ENCODE peak calls at places on chromosomes 6 and 20, in eight cellular contexts. B is IMR-90, H is cardiac muscle cell, Q is prostate gland, O is astrocyte, M is spleen, Y is pancreas, A is sigmoid colon. C is an unnamed sample.

GRCh38 chr6:8499540-8499939 is 64.2 kb upstream of the SLC35B3 start:
- DNase-seq in B (no peak), H (peak), Q (no peak), O (no peak), M (no peak), Y (no peak), A (no peak), C (no peak)

GRCh38 chr6:34383171-34383631 is 9.3 kb downstream of the NUDT3 start:
- DNase-seq in B (peak), H (peak), Q (no peak), O (peak), M (no peak), Y (no peak), A (no peak), C (no peak)

GRCh38 chr20:12982098-12982497 is 26.7 kb upstream of the SPTLC3 start:
- DNase-seq in B (no peak), H (no peak), Q (no peak), O (no peak), M (no peak), Y (no peak), A (no peak), C (no peak)

GRCh38 chr6:27474172-27474465 is 1.2 kb upstream of the ZNF184 start:
- DNase-seq in B (no peak), H (no peak), Q (no peak), O (no peak), M (no peak), Y (no peak), A (no peak), C (no peak)

GRCh38 chr6:104955491-104955890 is 1.4 kb upstream of the LIN28B start:
- DNase-seq in B (no peak), H (no peak), Q (no peak), O (no peak), M (no peak), Y (no peak), A (no peak), C (no peak)

GRCh38 chr6:134230087-134230717 is 87.7 kb downstream of the SGK1 start:
- DNase-seq in B (no peak), H (no peak), Q (no peak), O (no peak), M (peak), Y (no peak), A (no peak), C (no peak)

GRCh38 chr6:139490482-139490881 is 116.0 kb upstream of the CITED2 start:
- DNase-seq in B (peak), H (no peak), Q (no peak), O (no peak), M (no peak), Y (peak), A (no peak), C (no peak)

GRCh38 chr6:108736832-108737231 is 111.4 kb upstream of the ARMC2 start:
- DNase-seq in B (peak), H (peak), Q (no peak), O (peak), M (no peak), Y (no peak), A (no peak), C (no peak)

GRCh38 chr6:13286185-13286584 is 42.2 kb downstream of the TBC1D7 start:
- DNase-seq in B (no peak), H (no peak), Q (no peak), O (no peak), M (no peak), Y (no peak), A (no peak), C (no peak)

GRCh38 chr6:153059311-153059710 is 56.8 kb upstream of the MTRF1L start:
- DNase-seq in B (no peak), H (no peak), Q (no peak), O (no peak), M (no peak), Y (no peak), A (no peak), C (no peak)

GRCh38 chr20:3203315-3204123 is 963 bp downstream of the DDRGK1 start:
- DNase-seq in B (no peak), H (no peak), Q (no peak), O (no peak), M (peak), Y (peak), A (no peak), C (peak)

GRCh38 chr6:25935953-25936352 is 5.5 kb upstream of the SLC17A2 start:
- DNase-seq in B (no peak), H (no peak), Q (no peak), O (no peak), M (no peak), Y (no peak), A (no peak), C (no peak)

GRCh38 chr6:87905101-87905517 is 142.5 kb upstream of the SPACA1 start:
- DNase-seq in B (no peak), H (no peak), Q (no peak), O (no peak), M (no peak), Y (no peak), A (no peak), C (no peak)

GRCh38 chr6:99424022-99424421 is 1.1 kb downstream of the PNISR start:
- DNase-seq in B (no peak), H (no peak), Q (no peak), O (no peak), M (no peak), Y (no peak), A (no peak), C (no peak)

GRCh38 chr20:48621256-48622078 is 206.3 kb downstream of the PREX1 start:
- DNase-seq in B (peak), H (peak), Q (no peak), O (peak), M (peak), Y (no peak), A (no peak), C (no peak)

GRCh38 chr6:41497994-41498393 is 48.2 kb upstream of the FOXP4 start:
- DNase-seq in B (peak), H (peak), Q (no peak), O (peak), M (no peak), Y (no peak), A (no peak), C (no peak)

GRCh38 chr6:38149526-38149925 is 330.0 kb downstream of the ZFAND3 start:
- DNase-seq in B (peak), H (no peak), Q (no peak), O (peak), M (no peak), Y (no peak), A (no peak), C (no peak)

GRCh38 chr6:121247386-121247785 is 86.9 kb downstream of the TBC1D32 start:
- DNase-seq in B (peak), H (peak), Q (no peak), O (peak), M (no peak), Y (no peak), A (no peak), C (no peak)

GRCh38 chr6:169780571-169781091 is 29.2 kb downstream of the ERMARD start:
- DNase-seq in B (peak), H (no peak), Q (no peak), O (peak), M (no peak), Y (no peak), A (no peak), C (no peak)

GRCh38 chr6:152186840-152187239 is 379.4 kb downstream of the ESR1 start:
- DNase-seq in B (no peak), H (no peak), Q (no peak), O (no peak), M (no peak), Y (no peak), A (no peak), C (no peak)

GRCh38 chr6:149118737-149119653 is 198.5 kb upstream of the TAB2 start:
- DNase-seq in B (no peak), H (no peak), Q (no peak), O (no peak), M (no peak), Y (no peak), A (no peak), C (no peak)

GRCh38 chr6:14305131-14305530 is 187.6 kb downstream of the CD83 start:
- DNase-seq in B (no peak), H (no peak), Q (no peak), O (no peak), M (no peak), Y (no peak), A (no peak), C (no peak)

GRCh38 chr6:111763381-111763780 is 109.9 kb downstream of the FYN start:
- DNase-seq in B (peak), H (no peak), Q (no peak), O (peak), M (no peak), Y (no peak), A (no peak), C (no peak)

GRCh38 chr6:1885576-1886003 is 275.9 kb downstream of the FOXC1 start:
- DNase-seq in B (no peak), H (no peak), Q (no peak), O (peak), M (no peak), Y (no peak), A (no peak), C (no peak)

GRCh38 chr20:31718952-31719643 is 3.6 kb downstream of the BCL2L1 start:
- DNase-seq in B (no peak), H (no peak), Q (peak), O (no peak), M (no peak), Y (no peak), A (no peak), C (no peak)

GRCh38 chr6:2961971-2962370 is 9.4 kb downstream of the SERPINB6 start:
- DNase-seq in B (no peak), H (no peak), Q (peak), O (no peak), M (no peak), Y (peak), A (no peak), C (no peak)

GRCh38 chr20:6162239-6162638 is 39.4 kb upstream of the FERMT1 start:
- DNase-seq in B (no peak), H (peak), Q (no peak), O (peak), M (no peak), Y (peak), A (peak), C (no peak)

GRCh38 chr20:6160736-6161135 is 37.9 kb upstream of the FERMT1 start:
- DNase-seq in B (no peak), H (no peak), Q (no peak), O (no peak), M (no peak), Y (no peak), A (no peak), C (no peak)

GRCh38 chr20:6152777-6153176 is 29.9 kb upstream of the FERMT1 start:
- DNase-seq in B (no peak), H (no peak), Q (no peak), O (no peak), M (no peak), Y (no peak), A (no peak), C (no peak)

GRCh38 chr20:6157345-6157744 is 34.5 kb upstream of the FERMT1 start:
- DNase-seq in B (peak), H (no peak), Q (no peak), O (no peak), M (no peak), Y (no peak), A (no peak), C (no peak)
- TF ChIP-seq CTCF in B (peak), H (peak), Q (no peak), O (no peak), M (no peak), Y (no peak), A (no peak), C (no peak)

GRCh38 chr6:145731432-145731831 is 3.9 kb downstream of the EPM2A start:
- DNase-seq in B (no peak), H (peak), Q (no peak), O (no peak), M (no peak), Y (no peak), A (no peak), C (no peak)
- H3K27ac ChIP-seq in B (no peak), H (no peak), Q (no peak), O (no peak), M (no peak), Y (no peak), A (no peak), C (no peak)

GRCh38 chr6:158384671-158385110 is 72.4 kb downstream of the TULP4 start:
- DNase-seq in B (peak), H (no peak), Q (no peak), O (peak), M (no peak), Y (no peak), A (no peak), C (no peak)

GRCh38 chr6:158387578-158387977 is 75.3 kb downstream of the TULP4 start:
- DNase-seq in B (no peak), H (no peak), Q (no peak), O (no peak), M (no peak), Y (no peak), A (no peak), C (no peak)

GRCh38 chr6:158389188-158389919 is 77.1 kb downstream of the TULP4 start:
- DNase-seq in B (no peak), H (no peak), Q (no peak), O (no peak), M (no peak), Y (no peak), A (no peak), C (no peak)

GRCh38 chr6:158388727-158389126 is 76.5 kb downstream of the TULP4 start:
- DNase-seq in B (no peak), H (no peak), Q (no peak), O (no peak), M (no peak), Y (no peak), A (no peak), C (no peak)

DNA sequence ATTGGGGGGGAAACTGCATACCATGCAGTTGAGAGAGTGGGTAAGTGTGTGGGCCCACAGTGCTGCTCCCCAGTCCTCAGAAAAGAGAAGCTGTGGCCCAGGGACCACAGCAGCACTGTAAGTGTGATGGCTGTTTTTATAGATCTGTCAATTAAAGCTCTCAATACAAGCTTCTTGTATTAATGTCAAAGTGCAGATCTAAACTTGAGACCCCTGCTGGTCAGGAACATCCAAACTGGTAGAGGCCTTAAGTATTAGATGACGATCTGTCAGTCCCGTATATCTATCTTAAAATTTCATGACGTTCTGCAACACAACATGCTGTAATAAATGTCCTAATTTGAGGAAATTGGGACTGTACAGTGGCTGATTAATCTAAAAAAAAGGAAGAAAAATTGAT is 74.8 kb downstream of the TULP4 start:
- DNase-seq in B (no peak), H (no peak), Q (no peak), O (no peak), M (no peak), Y (no peak), A (no peak), C (no peak)
- TF ChIP-seq CTCF in B (peak), H (no peak), Q (no peak), O (no peak), M (no peak), Y (no peak), A (no peak), C (peak)

GRCh38 chr6:79062708-79063107 is 15.3 kb downstream of the PHIP start:
- DNase-seq in B (no peak), H (no peak), Q (no peak), O (no peak), M (no peak), Y (no peak), A (no peak), C (no peak)
- H3K27ac ChIP-seq in B (no peak), H (peak), Q (no peak), O (no peak), M (no peak), Y (no peak), A (no peak), C (no peak)

GRCh38 chr6:68976260-68976659 is 341.2 kb downstream of the ADGRB3 start:
- DNase-seq in B (no peak), H (no peak), Q (no peak), O (no peak), M (no peak), Y (no peak), A (no peak), C (no peak)
- TF ChIP-seq CTCF in B (peak), H (peak), Q (no peak), O (no peak), M (no peak), Y (no peak), A (no peak), C (no peak)